ENCODE peak calls at places on chromosomes 2 and 18, in four cellular contexts. Y is choroid plexus epithelial cell, O is cardiac muscle cell, I is ELR. R is an unnamed sample.

GRCh38 chr2:41726364-41726763 is 321.5 kb upstream of the PKDCC start:
- DNase-seq in Y (no peak), O (no peak), I (no peak), R (no peak)

GRCh38 chr2:30177440-30177839 is 30.6 kb downstream of the YPEL5 start:
- DNase-seq in Y (no peak), O (no peak), I (no peak), R (no peak)

GRCh38 chr2:203861197-203861596 is 6.4 kb upstream of the CTLA4 start:
- DNase-seq in Y (no peak), O (no peak), I (no peak), R (no peak)

GRCh38 chr2:26080356-26080755 is 46.5 kb downstream of the RAB10 start:
- DNase-seq in Y (peak), O (no peak), I (peak), R (no peak)

GRCh38 chr18:25349926-25350560 is 1.9 kb downstream of the ZNF521 start:
- DNase-seq in Y (no peak), O (peak), I (peak), R (peak)

GRCh38 chr2:144330951-144331651 is 188.8 kb downstream of the ZEB2 start:
- DNase-seq in Y (peak), O (no peak), I (peak), R (no peak)

GRCh38 chr2:164873096-164873670 is 31.6 kb upstream of the COBLL1 start:
- DNase-seq in Y (no peak), O (no peak), I (no peak), R (no peak)

GRCh38 chr2:203799905-203800304 is 67.7 kb upstream of the CTLA4 start:
- DNase-seq in Y (no peak), O (no peak), I (no peak), R (no peak)

GRCh38 chr2:49903471-49903870 is 749.2 kb upstream of the FSHR start:
- DNase-seq in Y (no peak), O (no peak), I (no peak), R (no peak)

GRCh38 chr2:64874593-64874992 is 114.6 kb upstream of the SLC1A4 start:
- DNase-seq in Y (no peak), O (no peak), I (no peak), R (no peak)

GRCh38 chr2:18814387-18814786 is 225.0 kb upstream of the NT5C1B start:
- DNase-seq in Y (peak), O (no peak), I (no peak), R (no peak)

GRCh38 chr18:3654442-3655253 is 204.7 kb downstream of the TGIF1 start:
- DNase-seq in Y (no peak), O (no peak), I (no peak), R (no peak)

GRCh38 chr2:19886261-19886660 is 15.5 kb downstream of the TTC32 start:
- DNase-seq in Y (no peak), O (no peak), I (peak), R (no peak)

GRCh38 chr2:220336771-220337170 is 709.3 kb downstream of the SLC4A3 start:
- DNase-seq in Y (no peak), O (peak), I (no peak), R (no peak)

GRCh38 chr2:23427976-23428375 is 43.0 kb downstream of the KLHL29 start:
- DNase-seq in Y (no peak), O (no peak), I (no peak), R (peak)

GRCh38 chr18:36387296-36387695 is 89.8 kb downstream of the FHOD3 start:
- DNase-seq in Y (no peak), O (no peak), I (no peak), R (no peak)

GRCh38 chr2:43846140-43846793 is 7.5 kb downstream of the ABCG8 start:
- DNase-seq in Y (no peak), O (no peak), I (no peak), R (no peak)

GRCh38 chr2:3728104-3729054 is 25.0 kb downstream of the DCDC2C start:
- DNase-seq in Y (peak), O (peak), I (peak), R (no peak)